ENCODE peak calls at places on chromosome 9, in seven cellular contexts. W is mesenchymal stem cell, L is mesendoderm, J is IMR-90, T is trophoblast cell, B is H9, M is H1. D is an unnamed sample.

GRCh38 chr9:136485049-136485647 is 2.3 kb upstream of the SEC16A start:
- DNase-seq in W (peak), L (peak), J (peak), T (peak), B (peak), M (peak), D (peak)

GRCh38 chr9:33861917-33862453 is 45.0 kb downstream of the UBE2R2 start:
- DNase-seq in W (no peak), L (no peak), J (no peak), T (no peak), B (no peak), M (no peak), D (no peak)

GRCh38 chr9:110769667-110770066 is 101.1 kb downstream of the MUSK start:
- DNase-seq in W (peak), L (no peak), J (peak), T (no peak), B (no peak), M (no peak), D (no peak)

GRCh38 chr9:114225534-114226288 is 70.4 kb downstream of the COL27A1 start:
- DNase-seq in W (peak), L (no peak), J (peak), T (no peak), B (no peak), M (no peak), D (no peak)

GRCh38 chr9:101727621-101728524 is 10.6 kb downstream of the GRIN3A start:
- DNase-seq in W (no peak), L (peak), J (peak), T (no peak), B (peak), M (no peak), D (no peak)

GRCh38 chr9:129037767-129038098 is 1.3 kb downstream of the MIGA2 start:
- DNase-seq in W (peak), L (no peak), J (peak), T (no peak), B (no peak), M (no peak), D (no peak)

GRCh38 chr9:99118782-99119466 is 14.0 kb downstream of the TGFBR1 start:
- DNase-seq in W (no peak), L (no peak), J (no peak), T (no peak), B (no peak), M (no peak), D (no peak)

GRCh38 chr9:125428060-125428481 is 166.4 kb downstream of the GAPVD1 start:
- DNase-seq in W (no peak), L (peak), J (no peak), T (no peak), B (no peak), M (peak), D (no peak)

GRCh38 chr9:132404228-132404881 is 2.3 kb downstream of the TTF1 start:
- DNase-seq in W (peak), L (no peak), J (no peak), T (no peak), B (no peak), M (no peak), D (no peak)

GRCh38 chr9:134178781-134179551 is 14.6 kb upstream of the RNU6ATAC start:
- DNase-seq in W (peak), L (no peak), J (no peak), T (no peak), B (no peak), M (no peak), D (no peak)

GRCh38 chr9:29212590-29213373 is 1639.5 kb upstream of the C9orf72 start:
- DNase-seq in W (peak), L (peak), J (no peak), T (no peak), B (peak), M (peak), D (peak)

GRCh38 chr9:125143377-125144090 is at the start of gene SCAI:
- DNase-seq in W (peak), L (peak), J (peak), T (peak), B (peak), M (peak), D (peak)

GRCh38 chr9:129373361-129373760 is 195.3 kb upstream of the IER5L start:
- DNase-seq in W (no peak), L (no peak), J (no peak), T (no peak), B (no peak), M (no peak), D (no peak)

GRCh38 chr9:99411068-99411467 is 189.0 kb downstream of the SEC61B start:
- DNase-seq in W (peak), L (peak), J (peak), T (no peak), B (no peak), M (no peak), D (no peak)

GRCh38 chr9:81591791-81592190 is 97.6 kb downstream of the TLE1 start:
- DNase-seq in W (no peak), L (no peak), J (no peak), T (peak), B (no peak), M (no peak), D (no peak)

GRCh38 chr9:84338792-84339191 is 1.8 kb downstream of the SLC28A3 start:
- DNase-seq in W (no peak), L (no peak), J (no peak), T (no peak), B (no peak), M (no peak), D (no peak)

GRCh38 chr9:38451162-38451561 is 26.9 kb upstream of the IGFBPL1 start:
- DNase-seq in W (no peak), L (no peak), J (no peak), T (no peak), B (no peak), M (no peak), D (no peak)
- H4K8ac ChIP-seq in W (no peak), L (no peak), J (no peak), T (no peak), B (no peak), M (no peak), D (no peak)

GRCh38 chr9:35056571-35057270 is 15.7 kb downstream of the VCP start:
- DNase-seq in W (no peak), L (no peak), J (no peak), T (no peak), B (no peak), M (no peak), D (no peak)

GRCh38 chr9:35059438-35059837 is 13.0 kb downstream of the VCP start:
- DNase-seq in W (no peak), L (no peak), J (no peak), T (no peak), B (no peak), M (no peak), D (no peak)

GRCh38 chr9:35054185-35054835 is 18.1 kb downstream of the VCP start:
- DNase-seq in W (no peak), L (no peak), J (no peak), T (no peak), B (no peak), M (no peak), D (no peak)

GRCh38 chr9:35054871-35055644 is 17.4 kb downstream of the VCP start:
- DNase-seq in W (no peak), L (no peak), J (no peak), T (no peak), B (no peak), M (no peak), D (no peak)

GRCh38 chr9:35057271-35057620 is 15.2 kb downstream of the VCP start:
- DNase-seq in W (no peak), L (no peak), J (no peak), T (no peak), B (no peak), M (no peak), D (no peak)
- H2BK5ac ChIP-seq in W (no peak), L (no peak), J (no peak), T (no peak), B (no peak), M (no peak), D (no peak)

GRCh38 chr9:14780251-14780650 is 57.7 kb upstream of the CER1 start:
- DNase-seq in W (no peak), L (no peak), J (no peak), T (peak), B (no peak), M (no peak), D (no peak)

GRCh38 chr9:14778565-14778964 is 56.0 kb upstream of the CER1 start:
- DNase-seq in W (no peak), L (no peak), J (no peak), T (no peak), B (no peak), M (no peak), D (no peak)

GRCh38 chr9:14782652-14783051 is 60.1 kb upstream of the CER1 start:
- DNase-seq in W (no peak), L (peak), J (no peak), T (peak), B (no peak), M (no peak), D (no peak)

GRCh38 chr9:14775917-14776316 is 53.4 kb upstream of the CER1 start:
- DNase-seq in W (no peak), L (no peak), J (no peak), T (no peak), B (no peak), M (no peak), D (no peak)

GRCh38 chr9:14779566-14780022 is 57.1 kb upstream of the CER1 start:
- DNase-seq in W (no peak), L (no peak), J (no peak), T (peak), B (no peak), M (no peak), D (no peak)
- H3K18ac ChIP-seq in W (no peak), L (no peak), J (no peak), T (no peak), B (no peak), M (no peak), D (no peak)

GRCh38 chr9:20538956-20539355 is 83.3 kb downstream of the MLLT3 start:
- DNase-seq in W (no peak), L (no peak), J (peak), T (no peak), B (no peak), M (no peak), D (no peak)
- H4K8ac ChIP-seq in W (no peak), L (no peak), J (no peak), T (no peak), B (no peak), M (no peak), D (no peak)

GRCh38 chr9:21317956-21318923 is 13.1 kb upstream of the IFNA5 start:
- DNase-seq in W (peak), L (peak), J (peak), T (peak), B (no peak), M (no peak), D (peak)
- H2BK5ac ChIP-seq in W (no peak), L (no peak), J (no peak), T (no peak), B (no peak), M (no peak), D (no peak)

GRCh38 chr9:118967901-118968300 is 401.3 kb downstream of the BRINP1 start:
- DNase-seq in W (no peak), L (no peak), J (no peak), T (no peak), B (no peak), M (no peak), D (no peak)
- H3K18ac ChIP-seq in W (no peak), L (no peak), J (no peak), T (no peak), B (no peak), M (no peak), D (no peak)

GRCh38 chr9:96565684-96566360 is 53.8 kb downstream of the CDC14B start:
- DNase-seq in W (no peak), L (peak), J (peak), T (no peak), B (no peak), M (no peak), D (no peak)

GRCh38 chr9:96567203-96567700 is 52.4 kb downstream of the CDC14B start:
- DNase-seq in W (no peak), L (no peak), J (no peak), T (no peak), B (peak), M (no peak), D (no peak)

GRCh38 chr9:96564217-96564616 is 55.4 kb downstream of the CDC14B start:
- DNase-seq in W (no peak), L (no peak), J (no peak), T (no peak), B (no peak), M (no peak), D (no peak)

DNA sequence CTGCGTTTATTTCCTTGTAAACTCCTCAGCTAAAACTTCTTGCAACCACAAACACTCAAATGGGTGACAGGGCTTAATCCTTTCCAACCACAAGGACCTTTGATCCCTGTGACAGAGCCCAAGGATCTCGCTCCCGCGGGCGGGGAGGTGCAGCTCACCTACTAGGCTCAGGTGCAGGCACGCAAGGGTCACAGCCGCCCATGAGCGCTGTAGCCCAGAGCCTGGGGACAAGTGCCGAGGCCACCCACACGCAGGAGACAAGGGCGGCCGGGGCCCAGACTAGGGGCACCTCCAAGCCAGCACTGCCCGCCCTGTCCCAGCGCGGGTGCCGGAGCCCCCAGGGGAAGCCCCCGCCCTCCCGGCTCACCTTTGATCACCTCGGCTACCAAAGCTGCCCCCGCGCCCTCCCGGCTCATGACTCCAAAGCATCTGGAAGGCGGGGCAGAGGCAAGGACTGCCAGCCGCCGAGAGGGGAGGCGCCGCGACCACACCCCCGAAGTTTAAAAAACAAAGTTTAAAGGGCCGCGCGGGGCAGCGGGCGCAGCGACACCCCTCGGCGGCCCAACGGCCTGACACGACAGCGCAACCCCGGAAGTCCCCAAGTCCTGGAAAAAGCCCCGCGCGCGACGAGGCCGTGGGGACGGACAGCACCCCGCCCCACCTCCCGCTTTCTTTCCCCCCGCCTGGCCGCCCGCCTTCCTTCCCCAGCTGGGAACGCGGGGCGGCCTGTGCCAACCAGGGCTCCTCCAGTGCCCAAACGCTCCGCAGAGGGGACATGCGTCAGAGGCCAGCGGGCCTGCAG is 53.0 kb downstream of the CDC14B start:
- DNase-seq in W (peak), L (peak), J (no peak), T (peak), B (peak), M (peak), D (peak)
- H4K8ac ChIP-seq in W (peak), L (no peak), J (peak), T (peak), B (no peak), M (no peak), D (no peak)

D was measured in neuronal stem cell.